ENCODE peak calls at places on chromosomes 11 and 22, in ten cellular contexts. N is foreskin fibroblast; H is BJ; M is heart right ventricle; R is H1; W is GM10248; V is cardiac muscle cell; G is HCT116; O is fibroblast of the aortic adventitia; B is CD8-positive, alpha-beta T cell. F is an unnamed sample.

GRCh38 chr11:2780850-2781412 is 81.1 kb upstream of the KCNQ1OT1 start:
- DNase-seq in N (no peak), H (no peak), M (peak), R (no peak), W (no peak), V (no peak), G (no peak), O (no peak), B (peak), F (no peak)

GRCh38 chr11:76524919-76525318 is 80.1 kb downstream of the EMSY start:
- DNase-seq in N (peak), H (peak), M (peak), R (no peak), W (no peak), V (no peak), G (peak), O (peak), B (no peak), F (no peak)

GRCh38 chr11:73412308-73412707 is 36.1 kb downstream of the RELT start:
- DNase-seq in N (no peak), H (no peak), M (no peak), R (no peak), W (no peak), V (no peak), G (no peak), O (no peak), B (no peak), F (no peak)

GRCh38 chr11:18492888-18493287 is 33.9 kb downstream of the TSG101 start:
- DNase-seq in N (no peak), H (no peak), M (no peak), R (no peak), W (no peak), V (peak), G (no peak), O (no peak), B (no peak), F (no peak)

GRCh38 chr11:111474432-111474831 is 37.8 kb downstream of the BTG4 start:
- DNase-seq in N (no peak), H (no peak), M (no peak), R (no peak), W (no peak), V (no peak), G (no peak), O (no peak), B (no peak), F (no peak)

GRCh38 chr22:31102441-31103081 is 4.8 kb downstream of the SELENOM start:
- DNase-seq in N (peak), H (peak), M (peak), R (no peak), W (no peak), V (no peak), G (no peak), O (peak), B (no peak), F (no peak)

GRCh38 chr22:47388778-47389177 is 626.3 kb downstream of the TBC1D22A start:
- DNase-seq in N (no peak), H (no peak), M (no peak), R (no peak), W (no peak), V (no peak), G (no peak), O (no peak), B (no peak), F (no peak)

GRCh38 chr11:19344661-19345518 is 104.1 kb upstream of the E2F8 start:
- DNase-seq in N (peak), H (no peak), M (peak), R (no peak), W (peak), V (peak), G (no peak), O (peak), B (no peak), F (peak)

GRCh38 chr22:38305481-38306448 is 11.5 kb downstream of the CSNK1E start:
- DNase-seq in N (no peak), H (no peak), M (no peak), R (no peak), W (peak), V (no peak), G (no peak), O (peak), B (no peak), F (no peak)

GRCh38 chr11:76316726-76317125 is 64.2 kb downstream of the THAP12 start:
- DNase-seq in N (no peak), H (no peak), M (no peak), R (no peak), W (no peak), V (no peak), G (no peak), O (no peak), B (no peak), F (no peak)

GRCh38 chr11:69075421-69076128 is 26.8 kb downstream of the TPCN2 start:
- DNase-seq in N (peak), H (peak), M (peak), R (no peak), W (no peak), V (no peak), G (peak), O (peak), B (no peak), F (no peak)

GRCh38 chr22:19117111-19117512 is 5.1 kb downstream of the DGCR2 start:
- DNase-seq in N (no peak), H (no peak), M (no peak), R (no peak), W (no peak), V (no peak), G (no peak), O (no peak), B (no peak), F (no peak)

GRCh38 chr11:123144707-123145106 is 50.3 kb downstream of the CLMP start:
- DNase-seq in N (no peak), H (no peak), M (no peak), R (no peak), W (no peak), V (no peak), G (no peak), O (no peak), B (no peak), F (no peak)

GRCh38 chr11:9138612-9139579 is 47.5 kb upstream of the SCUBE2 start:
- DNase-seq in N (peak), H (peak), M (peak), R (no peak), W (no peak), V (no peak), G (peak), O (peak), B (no peak), F (no peak)

GRCh38 chr11:27496461-27496860 is 10.1 kb downstream of the LIN7C start:
- DNase-seq in N (no peak), H (no peak), M (no peak), R (no peak), W (no peak), V (no peak), G (no peak), O (peak), B (no peak), F (no peak)

GRCh38 chr11:30583505-30584280 is 2.5 kb downstream of the MPPED2 start:
- DNase-seq in N (no peak), H (no peak), M (peak), R (no peak), W (no peak), V (peak), G (no peak), O (no peak), B (no peak), F (peak)

GRCh38 chr11:76885390-76886097 is 24.8 kb downstream of the ACER3 start:
- DNase-seq in N (peak), H (no peak), M (peak), R (no peak), W (no peak), V (no peak), G (no peak), O (peak), B (no peak), F (no peak)

GRCh38 chr11:26297179-26297970 is 34.6 kb upstream of the ANO3 start:
- DNase-seq in N (peak), H (peak), M (no peak), R (no peak), W (peak), V (peak), G (peak), O (peak), B (no peak), F (peak)
- TF ChIP-seq CTCF in N (peak), H (peak), M (peak), R (peak), W (peak), V (peak), G (peak), O (peak), B (no peak), F (peak)

GRCh38 chr11:104798794-104799193 is 99.5 kb downstream of the CASP12 start:
- DNase-seq in N (no peak), H (no peak), M (no peak), R (no peak), W (no peak), V (no peak), G (no peak), O (no peak), B (no peak), F (no peak)

GRCh38 chr11:104795511-104796213 is 102.6 kb downstream of the CASP12 start:
- DNase-seq in N (no peak), H (no peak), M (no peak), R (no peak), W (no peak), V (no peak), G (no peak), O (no peak), B (no peak), F (no peak)

GRCh38 chr11:104792861-104793260 is 105.4 kb downstream of the CASP12 start:
- DNase-seq in N (no peak), H (no peak), M (no peak), R (no peak), W (no peak), V (peak), G (no peak), O (peak), B (no peak), F (no peak)
- TF ChIP-seq CTCF in N (no peak), H (no peak), M (no peak), R (no peak), W (no peak), V (no peak), G (no peak), O (no peak), B (no peak), F (no peak)

GRCh38 chr11:13668957-13669521 is 571 bp downstream of the FAR1 start:
- DNase-seq in N (peak), H (no peak), M (peak), R (no peak), W (peak), V (peak), G (no peak), O (peak), B (peak), F (peak)

GRCh38 chr11:13669544-13670488 is 1.3 kb downstream of the FAR1 start:
- DNase-seq in N (no peak), H (no peak), M (no peak), R (no peak), W (peak), V (no peak), G (no peak), O (peak), B (no peak), F (no peak)

GRCh38 chr11:13667795-13668101 is 720 bp upstream of the FAR1 start:
- DNase-seq in N (no peak), H (no peak), M (no peak), R (no peak), W (no peak), V (no peak), G (no peak), O (no peak), B (no peak), F (no peak)

GRCh38 chr11:13667245-13667644 is 1.2 kb upstream of the FAR1 start:
- DNase-seq in N (peak), H (peak), M (no peak), R (no peak), W (peak), V (no peak), G (no peak), O (peak), B (no peak), F (no peak)

DNA sequence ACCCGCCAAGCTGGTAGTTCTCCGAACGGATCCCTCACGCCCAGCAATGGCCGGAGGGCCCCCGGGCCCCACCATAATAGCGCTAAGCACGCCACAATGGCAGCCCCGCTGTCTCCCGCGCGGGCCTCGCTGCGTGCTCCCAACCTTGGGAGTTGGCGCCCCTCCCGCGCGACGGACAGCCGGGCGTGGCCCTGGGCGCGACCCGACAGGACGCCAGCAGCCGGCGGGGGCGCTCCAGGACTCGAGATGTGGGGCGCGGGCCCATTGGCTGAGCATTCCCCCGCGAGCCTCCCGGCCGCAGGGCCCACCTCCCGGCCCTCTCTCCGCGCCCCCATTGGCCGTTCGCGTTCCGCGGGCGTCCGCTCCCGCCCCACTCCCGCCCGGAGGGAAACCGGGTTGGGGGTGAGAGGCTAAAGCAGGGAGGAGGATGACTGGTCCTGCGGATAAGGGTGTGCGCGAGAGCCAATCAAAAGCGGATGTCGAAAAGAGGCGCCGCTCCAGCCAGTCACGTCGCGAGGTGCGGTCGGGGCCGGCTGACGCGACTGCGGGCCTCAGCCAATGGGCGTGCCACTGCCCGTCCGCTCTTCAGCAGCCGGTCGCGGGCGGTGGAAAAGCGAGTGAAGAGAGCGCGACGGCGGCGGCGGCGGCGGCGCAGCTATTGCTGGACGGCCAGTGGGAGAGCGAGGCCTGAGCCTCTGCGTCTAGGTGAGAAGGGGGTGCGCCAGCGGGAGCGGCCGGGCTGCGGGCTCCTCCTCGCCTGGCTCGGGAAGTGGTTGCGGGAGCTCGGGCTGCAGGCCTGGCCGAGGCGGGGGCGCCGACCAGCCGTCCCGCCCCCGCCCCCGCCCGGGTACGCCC is at the start of gene FAR1:
- DNase-seq in N (peak), H (peak), M (peak), R (peak), W (peak), V (peak), G (peak), O (peak), B (peak), F (peak)
- TF ChIP-seq CTCF in N (peak), H (peak), M (peak), R (peak), W (peak), V (peak), G (peak), O (peak), B (peak), F (peak)

DNA sequence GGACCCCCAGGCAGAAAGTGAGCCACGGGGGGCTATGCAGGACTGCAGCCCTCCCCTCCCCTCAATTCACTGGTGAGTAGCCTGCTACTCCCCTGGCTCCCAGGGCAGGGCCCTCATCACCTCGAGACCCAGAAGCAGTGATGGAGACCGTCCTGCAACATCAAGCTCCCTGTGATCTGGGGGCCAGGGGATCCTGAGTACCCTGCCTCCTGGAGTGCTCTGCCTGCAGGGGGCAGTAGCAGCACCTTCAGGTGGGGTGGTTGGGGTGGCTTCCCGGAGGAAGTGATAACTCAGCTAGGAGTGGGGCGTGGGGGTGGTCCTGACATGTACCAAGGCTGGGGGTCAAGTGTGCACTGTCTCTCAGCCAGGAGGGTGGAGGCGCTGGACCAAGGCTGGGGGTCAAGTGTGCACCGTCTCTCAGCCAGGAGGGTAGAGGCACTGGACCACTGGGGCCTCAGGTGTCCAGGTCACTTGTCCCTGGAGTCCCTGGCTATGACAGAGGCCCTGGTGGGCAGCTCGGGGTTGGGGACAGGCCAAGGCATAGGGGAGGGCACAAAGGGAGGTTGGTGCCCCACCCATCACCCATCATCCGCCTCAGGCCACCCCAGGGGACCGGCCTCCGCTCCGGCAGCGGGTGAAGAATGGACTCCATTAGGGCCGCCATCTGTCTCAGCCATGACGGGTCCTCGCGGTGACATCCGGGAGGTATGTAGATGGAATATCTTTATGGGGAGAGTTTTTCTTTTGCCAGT is 9.4 kb downstream of the RTN4R start:
- DNase-seq in N (no peak), H (no peak), M (no peak), R (no peak), W (peak), V (no peak), G (no peak), O (no peak), B (no peak), F (peak)
- TF ChIP-seq CTCF in N (peak), H (peak), M (no peak), R (peak), W (peak), V (peak), G (peak), O (peak), B (peak), F (peak)

DNA sequence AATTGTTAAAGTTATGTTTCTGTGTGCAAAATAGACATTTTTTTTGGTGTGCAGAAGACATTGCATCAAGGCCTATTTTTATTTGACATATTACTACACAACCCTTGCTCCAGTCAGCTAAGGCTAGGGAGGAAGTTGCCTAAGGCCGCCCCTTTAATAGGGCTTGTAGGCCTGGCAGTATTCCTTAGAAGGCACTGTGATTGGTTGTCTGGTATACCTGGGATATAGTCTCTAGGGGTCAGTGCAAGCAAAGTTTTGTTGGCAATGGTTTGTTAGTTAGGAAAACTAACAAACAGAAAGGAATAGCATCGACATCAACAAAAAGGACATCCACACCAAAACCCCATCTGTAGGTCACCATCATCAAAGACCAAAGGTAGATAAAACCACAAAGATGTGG is 16.9 kb downstream of the CCDC15 start:
- DNase-seq in N (peak), H (no peak), M (no peak), R (no peak), W (no peak), V (peak), G (peak), O (peak), B (no peak), F (no peak)
- TF ChIP-seq CTCF in N (no peak), H (no peak), M (no peak), R (peak), W (no peak), V (no peak), G (peak), O (no peak), B (no peak), F (no peak)

DNA sequence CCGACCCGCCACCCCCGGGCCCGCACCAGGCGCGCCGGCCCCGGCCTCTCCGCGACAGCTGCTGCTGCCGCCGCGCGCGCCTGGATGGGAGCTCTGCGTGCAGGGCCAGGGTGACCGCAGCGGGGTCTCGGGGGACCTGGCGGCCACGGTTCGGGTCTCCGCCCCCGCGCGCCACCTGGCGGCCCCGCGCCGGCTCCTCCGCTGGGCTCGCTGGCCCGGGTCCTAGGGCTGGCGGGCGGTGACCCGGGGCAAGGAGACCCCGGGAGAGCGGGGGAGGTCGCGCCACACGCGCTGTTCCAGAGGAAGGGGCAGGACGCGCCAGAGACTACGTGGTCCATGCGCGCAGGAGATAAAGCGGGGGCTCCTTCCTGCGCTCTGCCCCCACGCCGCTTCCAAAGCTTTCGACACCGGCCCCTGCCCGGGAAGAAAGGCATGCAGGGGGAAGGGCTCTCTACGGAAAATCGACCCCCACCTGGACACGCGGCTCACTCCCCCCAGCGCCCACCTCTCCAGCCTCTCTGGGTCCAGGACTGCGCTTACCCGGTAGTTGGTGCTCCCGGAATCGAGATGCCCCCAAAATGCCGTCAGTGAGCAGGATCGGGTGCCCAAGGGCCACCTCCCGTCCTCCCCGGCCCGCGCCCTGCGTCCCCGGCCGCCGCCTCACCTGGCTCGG is 480 bp downstream of the SHANK2 start:
- DNase-seq in N (no peak), H (no peak), M (no peak), R (no peak), W (peak), V (peak), G (no peak), O (no peak), B (no peak), F (peak)
- TF ChIP-seq CTCF in N (no peak), H (peak), M (peak), R (peak), W (peak), V (peak), G (peak), O (no peak), B (no peak), F (peak)

GRCh38 chr11:112931686-112932085 is 29.5 kb upstream of the NCAM1 start:
- DNase-seq in N (no peak), H (no peak), M (no peak), R (no peak), W (no peak), V (no peak), G (no peak), O (no peak), B (no peak), F (no peak)
- TF ChIP-seq CTCF in N (no peak), H (no peak), M (no peak), R (no peak), W (no peak), V (no peak), G (no peak), O (no peak), B (no peak), F (no peak)

GRCh38 chr11:119153049-119153818 is 4.4 kb downstream of the ABCG4 start:
- DNase-seq in N (no peak), H (no peak), M (no peak), R (no peak), W (no peak), V (peak), G (no peak), O (no peak), B (no peak), F (peak)
- TF ChIP-seq CTCF in N (no peak), H (no peak), M (no peak), R (peak), W (no peak), V (no peak), G (peak), O (no peak), B (no peak), F (no peak)

DNA sequence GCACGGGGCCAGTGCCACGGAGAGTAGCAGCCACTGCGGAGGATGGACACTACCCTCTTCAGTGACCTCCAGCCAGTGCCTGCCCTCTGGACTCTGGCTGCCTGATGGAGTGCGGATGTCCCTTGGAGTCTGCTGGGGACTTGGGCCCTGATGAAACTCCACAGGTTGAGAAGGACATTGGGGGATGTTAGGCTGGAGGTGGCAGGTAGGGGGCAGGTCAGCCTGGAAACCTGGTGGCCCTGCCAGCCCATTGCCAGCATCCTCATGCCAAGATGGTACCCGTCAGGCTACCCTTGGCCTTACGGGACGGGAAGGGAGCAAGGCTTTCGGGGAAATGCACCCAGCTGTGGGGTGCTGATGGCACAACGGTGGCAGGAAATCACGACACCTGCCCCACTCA is 4.0 kb downstream of the CABP7 start:
- DNase-seq in N (no peak), H (no peak), M (no peak), R (no peak), W (no peak), V (no peak), G (no peak), O (no peak), B (no peak), F (no peak)
- TF ChIP-seq CTCF in N (no peak), H (no peak), M (no peak), R (peak), W (no peak), V (peak), G (no peak), O (no peak), B (no peak), F (no peak)

F was measured in endothelial cell.